ENCODE peak calls at places on chromosome 7, in eight cellular contexts. B is PC-9, A is MM.1S, G is GM23248, H is hepatocyte, T is PC-3, O is GM23338, S is HCT116. D is an unnamed sample. For H3K9me2, the result is how much of the 10 kb centered on the place peaks cover.

GRCh38 chr7:42107484-42107883 is 129.5 kb downstream of the GLI3 start:
- DNase-seq in B (no peak), A (no peak), G (peak), H (peak), T (peak), O (peak), S (no peak), D (no peak)

GRCh38 chr7:28020302-28020940 is 160.2 kb downstream of the JAZF1 start:
- DNase-seq in B (peak), A (peak), G (peak), H (peak), T (peak), O (peak), S (peak), D (peak)

GRCh38 chr7:74187915-74188675 is 13.9 kb downstream of the EIF4H start:
- DNase-seq in B (no peak), A (no peak), G (peak), H (no peak), T (peak), O (no peak), S (no peak), D (no peak)

GRCh38 chr7:79977481-79977880 is 157.2 kb upstream of the GNAI1 start:
- DNase-seq in B (no peak), A (no peak), G (no peak), H (no peak), T (no peak), O (no peak), S (no peak), D (no peak)

GRCh38 chr7:19117870-19118608 is 603 bp upstream of the TWIST1 start:
- DNase-seq in B (no peak), A (no peak), G (peak), H (no peak), T (peak), O (peak), S (no peak), D (no peak)

GRCh38 chr7:23712368-23713284 is 2.6 kb downstream of the STK31 start:
- DNase-seq in B (no peak), A (peak), G (peak), H (peak), T (peak), O (peak), S (peak), D (peak)

GRCh38 chr7:28447071-28447470 is 34.8 kb downstream of the CREB5 start:
- DNase-seq in B (no peak), A (no peak), G (peak), H (no peak), T (no peak), O (no peak), S (no peak), D (no peak)

GRCh38 chr7:90692396-90692795 is 96.3 kb downstream of the CDK14 start:
- DNase-seq in B (no peak), A (no peak), G (no peak), H (no peak), T (no peak), O (no peak), S (no peak), D (no peak)

GRCh38 chr7:90988523-90988922 is 275.7 kb upstream of the FZD1 start:
- DNase-seq in B (no peak), A (no peak), G (no peak), H (no peak), T (no peak), O (no peak), S (no peak), D (no peak)

GRCh38 chr7:354597-355470 is 64.9 kb downstream of the FOXL3 start:
- DNase-seq in B (no peak), A (no peak), G (no peak), H (no peak), T (no peak), O (no peak), S (no peak), D (no peak)

GRCh38 chr7:152144557-152145245 is 119.2 kb downstream of the GALNT11 start:
- DNase-seq in B (no peak), A (no peak), G (no peak), H (no peak), T (no peak), O (no peak), S (no peak), D (no peak)

GRCh38 chr7:83161186-83161585 is 1.5 kb downstream of the PCLO start:
- DNase-seq in B (no peak), A (peak), G (peak), H (peak), T (no peak), O (peak), S (no peak), D (no peak)

GRCh38 chr7:73871163-73872011 is 10.4 kb downstream of the TMEM270 start:
- DNase-seq in B (no peak), A (no peak), G (no peak), H (no peak), T (no peak), O (no peak), S (no peak), D (no peak)

GRCh38 chr7:55026086-55026790 is 7.4 kb downstream of the EGFR start:
- DNase-seq in B (no peak), A (no peak), G (peak), H (no peak), T (no peak), O (no peak), S (no peak), D (no peak)

GRCh38 chr7:133652547-133652946 is 399.7 kb downstream of the EXOC4 start:
- DNase-seq in B (no peak), A (no peak), G (no peak), H (no peak), T (no peak), O (no peak), S (no peak), D (no peak)

DNA sequence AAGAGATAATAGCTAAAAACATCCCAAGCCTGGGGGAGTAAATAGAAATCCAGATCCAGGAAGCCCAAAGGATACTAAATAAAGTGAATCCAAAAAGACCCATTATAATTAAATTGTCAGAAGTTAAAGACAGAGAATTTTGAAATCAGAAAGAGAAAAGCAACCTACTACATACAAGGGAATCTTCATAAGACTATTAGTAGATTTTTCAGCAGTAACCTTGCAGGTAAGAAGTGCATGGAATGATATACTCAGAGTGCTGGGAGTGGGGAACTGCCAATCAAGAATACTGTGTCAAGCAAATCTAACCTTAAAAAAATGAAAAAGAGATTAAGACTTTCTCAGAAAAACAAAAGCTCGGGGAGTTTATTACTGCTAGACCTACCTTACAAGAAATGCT is 13.2 kb upstream of the GIMAP1 start:
- DNase-seq in B (no peak), A (no peak), G (no peak), H (no peak), T (no peak), O (no peak), S (no peak), D (no peak)
- H3K27ac ChIP-seq in B (no peak), A (no peak), G (no peak), H (no peak), T (no peak), O (no peak), S (no peak), D (no peak)

GRCh38 chr7:77328669-77329068 is 87.5 kb downstream of the GSAP start:
- DNase-seq in B (no peak), A (no peak), G (peak), H (no peak), T (peak), O (no peak), S (no peak), D (no peak)

GRCh38 chr7:77327932-77328628 is 88.1 kb downstream of the GSAP start:
- DNase-seq in B (no peak), A (no peak), G (peak), H (no peak), T (peak), O (no peak), S (no peak), D (no peak)

GRCh38 chr7:77326131-77326530 is 90.0 kb downstream of the GSAP start:
- DNase-seq in B (no peak), A (no peak), G (peak), H (no peak), T (peak), O (no peak), S (no peak), D (no peak)

GRCh38 chr7:77329466-77330168 is 86.5 kb downstream of the GSAP start:
- DNase-seq in B (no peak), A (no peak), G (no peak), H (no peak), T (no peak), O (no peak), S (no peak), D (no peak)

DNA sequence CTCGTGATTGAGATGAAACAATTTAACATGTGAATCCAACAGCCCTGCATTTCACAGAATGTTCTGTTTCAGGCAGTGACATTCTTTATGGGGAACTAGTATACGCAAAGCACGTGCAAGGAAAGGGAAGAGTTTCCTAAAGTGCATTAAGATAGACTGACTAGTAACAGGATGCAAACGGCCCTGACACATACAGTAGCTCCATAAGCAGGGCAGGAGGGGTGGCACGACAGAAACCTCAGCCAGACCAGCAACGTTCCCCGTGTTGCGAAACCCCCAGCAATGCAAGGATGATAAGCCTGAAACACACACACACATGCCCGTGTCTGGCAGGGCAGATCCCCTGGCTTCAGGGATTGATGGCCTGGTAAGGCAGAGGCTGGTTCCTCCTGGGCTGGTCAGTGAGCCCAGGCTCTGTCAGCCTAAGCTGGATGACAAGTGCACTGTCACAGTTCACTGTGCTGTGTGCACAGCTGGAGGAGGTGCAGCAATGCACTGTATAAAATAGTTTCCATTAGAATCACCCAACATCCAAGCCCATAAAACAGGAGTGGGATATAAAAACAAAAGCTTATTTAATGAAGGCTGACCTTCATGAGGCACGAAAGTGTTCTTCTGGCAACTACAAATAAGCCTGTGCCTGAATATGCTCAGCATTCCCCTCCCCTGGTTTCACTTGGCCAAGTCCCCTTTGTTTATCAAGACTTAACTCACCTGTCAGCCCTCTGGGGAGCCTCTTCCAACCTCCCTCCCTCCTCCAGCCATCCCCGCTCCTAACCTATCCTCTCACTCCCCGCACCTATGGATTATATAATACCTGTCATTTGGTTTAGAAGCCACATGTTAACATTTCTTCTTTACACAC is 88.8 kb downstream of the GSAP start:
- DNase-seq in B (peak), A (peak), G (peak), H (peak), T (peak), O (no peak), S (no peak), D (no peak)
- H2AFZ ChIP-seq in B (no peak), A (peak), G (no peak), H (no peak), T (peak), O (no peak), S (no peak), D (no peak)

DNA sequence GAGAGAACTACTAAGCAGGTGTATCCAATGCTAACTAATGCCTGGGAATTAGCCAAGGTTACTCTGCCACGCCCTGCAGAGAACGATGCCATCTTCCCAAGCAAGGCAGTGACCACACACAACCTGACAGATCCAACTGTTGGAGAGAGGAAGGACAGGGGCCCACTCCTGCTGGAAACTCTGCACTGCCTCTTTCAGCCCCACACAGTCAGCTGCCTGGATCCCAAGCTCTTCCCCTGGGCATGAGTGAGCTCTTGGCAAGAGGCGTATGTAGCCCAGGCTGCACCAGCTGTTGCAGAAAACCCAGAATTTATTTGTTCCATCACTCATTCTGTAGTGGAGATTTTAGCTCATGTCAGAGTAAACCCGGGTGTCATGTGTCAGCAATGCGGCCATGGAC is 135.2 kb upstream of the TRIM24 start:
- DNase-seq in B (no peak), A (no peak), G (no peak), H (no peak), T (no peak), O (no peak), S (no peak), D (no peak)
- H3K9me2 ChIP-seq in B (under half), A (under half), G (under half), H (under half), T (under half), O (under half), S (under half), D (under half)

GRCh38 chr7:127900735-127901685 is 130.2 kb downstream of the LRRC4 start:
- DNase-seq in B (no peak), A (no peak), G (no peak), H (no peak), T (no peak), O (peak), S (no peak), D (no peak)
- H3K27ac ChIP-seq in B (no peak), A (peak), G (no peak), H (peak), T (no peak), O (peak), S (no peak), D (no peak)

GRCh38 chr7:116861717-116862116 is 670 bp upstream of the CAPZA2 start:
- DNase-seq in B (no peak), A (no peak), G (no peak), H (no peak), T (no peak), O (no peak), S (no peak), D (no peak)
- H2AFZ ChIP-seq in B (peak), A (peak), G (peak), H (peak), T (peak), O (peak), S (peak), D (peak)

GRCh38 chr7:6360841-6361240 is 86.9 kb downstream of the DAGLB start:
- DNase-seq in B (no peak), A (no peak), G (no peak), H (no peak), T (no peak), O (no peak), S (no peak), D (no peak)
- H3K9me2 ChIP-seq in B (under half), A (under half), G (under half), H (under half), T (under half), O (under half), S (under half), D (under half)

GRCh38 chr7:30732606-30733005 is 19.3 kb upstream of the INMT start:
- DNase-seq in B (no peak), A (no peak), G (no peak), H (no peak), T (no peak), O (no peak), S (no peak), D (no peak)

GRCh38 chr7:30731619-30732018 is 20.3 kb upstream of the INMT start:
- DNase-seq in B (no peak), A (no peak), G (no peak), H (no peak), T (no peak), O (no peak), S (no peak), D (no peak)

GRCh38 chr7:30729642-30730041 is 22.3 kb upstream of the INMT start:
- DNase-seq in B (no peak), A (no peak), G (no peak), H (no peak), T (no peak), O (no peak), S (no peak), D (no peak)

GRCh38 chr7:30730097-30730496 is 21.8 kb upstream of the INMT start:
- DNase-seq in B (no peak), A (no peak), G (no peak), H (no peak), T (no peak), O (no peak), S (no peak), D (no peak)

DNA sequence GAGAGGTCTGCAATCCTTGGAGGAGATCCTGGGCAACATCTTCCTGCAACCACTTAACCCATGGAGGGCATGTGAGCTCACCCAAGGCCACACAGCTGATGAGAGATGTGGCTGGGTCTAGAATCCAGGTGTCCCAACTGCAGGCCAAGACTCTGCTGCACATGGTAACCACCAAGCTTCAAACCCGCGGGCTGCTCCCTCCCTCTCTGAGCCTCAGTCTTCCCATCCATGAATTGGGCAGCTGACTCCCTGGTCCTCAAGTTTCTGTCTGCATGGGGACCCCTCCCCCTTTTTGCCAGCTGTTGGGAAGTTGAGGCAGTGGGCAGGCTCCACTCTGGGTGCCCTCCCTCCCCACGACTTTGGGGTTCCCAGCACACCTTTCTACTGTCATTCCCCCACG is 20.9 kb upstream of the INMT start:
- DNase-seq in B (no peak), A (no peak), G (no peak), H (no peak), T (no peak), O (no peak), S (no peak), D (no peak)
- H3K27ac ChIP-seq in B (no peak), A (no peak), G (no peak), H (no peak), T (no peak), O (no peak), S (no peak), D (no peak)

DNA sequence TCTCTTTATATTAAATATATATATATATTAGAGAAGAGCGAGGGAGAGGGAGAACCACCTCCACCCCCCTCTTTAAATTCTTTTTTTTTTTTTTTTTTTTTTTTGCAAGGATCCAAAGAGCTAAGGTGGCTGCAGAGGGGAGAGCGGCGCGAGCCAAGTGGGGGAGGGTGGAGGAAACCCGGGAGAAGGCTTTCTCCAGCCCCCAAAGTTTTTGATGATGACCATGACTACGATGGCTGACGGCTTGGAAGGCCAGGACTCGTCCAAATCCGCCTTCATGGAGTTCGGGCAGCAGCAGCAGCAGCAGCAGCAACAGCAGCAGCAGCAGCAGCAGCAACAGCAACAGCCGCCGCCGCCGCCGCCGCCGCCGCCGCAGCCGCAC is 402 bp downstream of the DLX6 start:
- DNase-seq in B (no peak), A (no peak), G (no peak), H (no peak), T (no peak), O (no peak), S (no peak), D (no peak)
- H2AFZ ChIP-seq in B (no peak), A (peak), G (peak), H (peak), T (no peak), O (no peak), S (no peak), D (no peak)

D was measured in OCI-LY7.